ENCODE peak calls at places on chromosomes 13 and 19, in ten cellular contexts. A, Q, R, D, L, H, G, Y, N and U are unnamed samples.

GRCh38 chr13:25371608-25372274 is at the start of gene ATP8A2:
- DNase-seq in A (no peak), Q (no peak), R (no peak), D (no peak), L (no peak), H (peak), G (no peak), Y (no peak), N (no peak), U (no peak)

GRCh38 chr13:100128373-100128772 is 39.5 kb downstream of the PCCA start:
- DNase-seq in A (peak), Q (no peak), R (no peak), D (peak), L (no peak), H (no peak), G (no peak), Y (no peak), N (no peak), U (no peak)

GRCh38 chr13:31918707-31919106 is 112.9 kb upstream of the FRY start:
- DNase-seq in A (no peak), Q (no peak), R (no peak), D (no peak), L (no peak), H (no peak), G (no peak), Y (no peak), N (no peak), U (no peak)

GRCh38 chr19:18073197-18073596 is 13.5 kb downstream of the IL12RB1 start:
- DNase-seq in A (no peak), Q (no peak), R (no peak), D (no peak), L (no peak), H (peak), G (no peak), Y (no peak), N (no peak), U (peak)

GRCh38 chr13:23292596-23292995 is 111.8 kb downstream of the SGCG start:
- DNase-seq in A (no peak), Q (no peak), R (no peak), D (no peak), L (no peak), H (no peak), G (no peak), Y (no peak), N (no peak), U (no peak)

GRCh38 chr19:51931921-51932320 is 4.6 kb downstream of the ZNF613 start:
- DNase-seq in A (no peak), Q (no peak), R (no peak), D (no peak), L (no peak), H (no peak), G (no peak), Y (no peak), N (no peak), U (no peak)

GRCh38 chr19:8654591-8655339 is 24.3 kb downstream of the NFILZ start:
- DNase-seq in A (no peak), Q (no peak), R (peak), D (peak), L (peak), H (peak), G (peak), Y (peak), N (peak), U (peak)

GRCh38 chr13:92994056-92994455 is 232.6 kb upstream of the GPC6 start:
- DNase-seq in A (no peak), Q (no peak), R (no peak), D (peak), L (no peak), H (no peak), G (no peak), Y (no peak), N (no peak), U (no peak)

GRCh38 chr13:109275848-109276247 is 510.5 kb downstream of the IRS2 start:
- DNase-seq in A (no peak), Q (no peak), R (no peak), D (no peak), L (no peak), H (no peak), G (no peak), Y (no peak), N (no peak), U (no peak)

GRCh38 chr13:48547663-48548092 is 14.8 kb upstream of the RCBTB2 start:
- DNase-seq in A (no peak), Q (no peak), R (no peak), D (no peak), L (no peak), H (no peak), G (no peak), Y (no peak), N (no peak), U (no peak)

GRCh38 chr13:33640832-33641231 is 177.1 kb upstream of the RFC3 start:
- DNase-seq in A (no peak), Q (no peak), R (no peak), D (peak), L (no peak), H (no peak), G (no peak), Y (no peak), N (no peak), U (no peak)